ENCODE peak calls at places on chromosomes 7 and 10, in four cellular contexts. One of them, this sample, is unnamed.

GRCh38 chr10:104347295-104348045 is 6.2 kb upstream of the CFAP58 start:
- DNase-seq in fibroblast of lung: no peak
- DNase-seq in brain microvascular endothelial cell: no peak
- DNase-seq in osteoblast: no peak
- DNase-seq in this sample: no peak

GRCh38 chr10:70699659-70700174 is 27.4 kb downstream of the ADAMTS14 start:
- DNase-seq in fibroblast of lung: peak; percentile 11
- DNase-seq in brain microvascular endothelial cell: no peak
- DNase-seq in osteoblast: peak; percentile 63
- DNase-seq in this sample: peak; percentile 45

GRCh38 chr10:131573256-131574215 is 262.0 kb upstream of the TCERG1L start:
- DNase-seq in fibroblast of lung: no peak
- DNase-seq in brain microvascular endothelial cell: no peak
- DNase-seq in osteoblast: no peak
- DNase-seq in this sample: no peak

GRCh38 chr7:44078521-44078920 is 3.8 kb downstream of the POLM start:
- DNase-seq in fibroblast of lung: no peak
- DNase-seq in brain microvascular endothelial cell: no peak
- DNase-seq in osteoblast: peak; percentile 59
- DNase-seq in this sample: no peak

GRCh38 chr7:156592124-156592884 is 48.3 kb upstream of the RNF32 start:
- DNase-seq in fibroblast of lung: no peak
- DNase-seq in brain microvascular endothelial cell: no peak
- DNase-seq in osteoblast: no peak
- DNase-seq in this sample: no peak

GRCh38 chr7:87341441-87341840 is 4.0 kb upstream of the CROT start:
- DNase-seq in fibroblast of lung: no peak
- DNase-seq in brain microvascular endothelial cell: no peak
- DNase-seq in osteoblast: no peak
- DNase-seq in this sample: no peak

GRCh38 chr10:127826161-127826740 is 66.5 kb downstream of the CLRN3 start:
- DNase-seq in fibroblast of lung: no peak
- DNase-seq in brain microvascular endothelial cell: no peak
- DNase-seq in osteoblast: no peak
- DNase-seq in this sample: no peak

GRCh38 chr7:73904219-73905136 is 43.5 kb downstream of the TMEM270 start:
- DNase-seq in fibroblast of lung: peak; percentile 56
- DNase-seq in brain microvascular endothelial cell: no peak
- DNase-seq in osteoblast: peak; percentile 96
- DNase-seq in this sample: no peak

GRCh38 chr10:100736144-100736808 is 9.1 kb upstream of the PAX2 start:
- DNase-seq in fibroblast of lung: no peak
- DNase-seq in brain microvascular endothelial cell: no peak
- DNase-seq in osteoblast: peak; percentile 73
- DNase-seq in this sample: no peak

GRCh38 chr7:117124585-117125220 is 171.4 kb downstream of the ST7 start:
- DNase-seq in fibroblast of lung: peak; percentile 97
- DNase-seq in brain microvascular endothelial cell: peak; percentile 99
- DNase-seq in osteoblast: no peak
- DNase-seq in this sample: peak; percentile 37

GRCh38 chr7:43294080-43294630 is 181.7 kb downstream of the HECW1 start:
- DNase-seq in fibroblast of lung: peak; percentile 87
- DNase-seq in brain microvascular endothelial cell: peak; percentile 88
- DNase-seq in osteoblast: peak; percentile 76
- DNase-seq in this sample: peak; percentile 82

GRCh38 chr7:153470004-153470671 is 582.1 kb upstream of the DPP6 start:
- DNase-seq in fibroblast of lung: no peak
- DNase-seq in brain microvascular endothelial cell: no peak
- DNase-seq in osteoblast: no peak
- DNase-seq in this sample: no peak

GRCh38 chr10:100805543-100806355 is 60.4 kb downstream of the PAX2 start:
- DNase-seq in fibroblast of lung: no peak
- DNase-seq in brain microvascular endothelial cell: no peak
- DNase-seq in osteoblast: peak; percentile 76
- DNase-seq in this sample: no peak

GRCh38 chr7:93249749-93250148 is 17.6 kb downstream of the VPS50 start:
- DNase-seq in fibroblast of lung: peak; percentile 59
- DNase-seq in brain microvascular endothelial cell: peak; percentile 72
- DNase-seq in osteoblast: no peak
- DNase-seq in this sample: no peak

GRCh38 chr7:87003872-87004798 is 55.3 kb downstream of the ELAPOR2 start:
- DNase-seq in fibroblast of lung: peak; percentile 8
- DNase-seq in brain microvascular endothelial cell: no peak
- DNase-seq in osteoblast: no peak
- DNase-seq in this sample: no peak

GRCh38 chr10:7291487-7292113 is 119.2 kb downstream of the SFMBT2 start:
- DNase-seq in fibroblast of lung: peak; percentile 56
- DNase-seq in brain microvascular endothelial cell: no peak
- DNase-seq in osteoblast: no peak
- DNase-seq in this sample: no peak

GRCh38 chr10:108443636-108444035 is 1279.1 kb upstream of the SORCS1 start:
- DNase-seq in fibroblast of lung: no peak
- DNase-seq in brain microvascular endothelial cell: no peak
- DNase-seq in osteoblast: no peak
- DNase-seq in this sample: no peak

GRCh38 chr7:48710995-48711394 is 213.4 kb upstream of the CDC14C start:
- DNase-seq in fibroblast of lung: no peak
- DNase-seq in brain microvascular endothelial cell: no peak
- DNase-seq in osteoblast: no peak
- DNase-seq in this sample: no peak

GRCh38 chr7:48703446-48703845 is 220.9 kb upstream of the CDC14C start:
- DNase-seq in fibroblast of lung: no peak
- DNase-seq in brain microvascular endothelial cell: no peak
- DNase-seq in osteoblast: no peak
- DNase-seq in this sample: no peak

DNA sequence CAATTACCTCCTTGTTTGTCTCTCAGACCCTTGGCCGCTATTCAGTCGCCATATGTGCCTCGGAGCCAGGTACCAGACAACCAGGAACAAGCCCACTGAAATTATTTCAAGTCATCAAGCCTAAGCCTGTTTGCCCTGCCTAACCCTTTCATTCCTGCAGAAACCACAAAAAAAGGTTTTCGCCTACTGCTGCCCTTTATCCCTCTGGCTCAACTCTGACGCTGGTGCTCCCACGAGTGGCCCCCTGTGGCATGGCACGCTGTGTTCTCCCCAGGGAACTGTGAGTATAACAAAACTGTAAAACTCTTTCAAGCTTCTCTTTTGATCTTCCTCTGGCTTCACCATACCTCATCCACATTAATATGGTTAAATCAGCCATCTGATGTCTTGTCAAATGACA is 215.7 kb upstream of the CDC14C start:
- DNase-seq in fibroblast of lung: no peak
- DNase-seq in brain microvascular endothelial cell: no peak
- DNase-seq in osteoblast: no peak
- DNase-seq in this sample: peak; percentile 7
- TF ChIP-seq CTCF in fibroblast of lung: no peak
- TF ChIP-seq CTCF in brain microvascular endothelial cell: peak; percentile 15
- TF ChIP-seq CTCF in osteoblast: no peak
- TF ChIP-seq CTCF in this sample: no peak

GRCh38 chr10:80470266-80470665 is 16.2 kb downstream of the TSPAN14 start:
- DNase-seq in fibroblast of lung: no peak
- DNase-seq in brain microvascular endothelial cell: no peak
- DNase-seq in osteoblast: no peak
- DNase-seq in this sample: no peak

GRCh38 chr10:80465839-80466590 is 11.9 kb downstream of the TSPAN14 start:
- DNase-seq in fibroblast of lung: peak; percentile 30
- DNase-seq in brain microvascular endothelial cell: no peak
- DNase-seq in osteoblast: no peak
- DNase-seq in this sample: no peak

GRCh38 chr10:80468806-80469421 is 14.8 kb downstream of the TSPAN14 start:
- DNase-seq in fibroblast of lung: no peak
- DNase-seq in brain microvascular endothelial cell: no peak
- DNase-seq in osteoblast: no peak
- DNase-seq in this sample: no peak

GRCh38 chr10:80466724-80467326 is 12.7 kb downstream of the TSPAN14 start:
- DNase-seq in fibroblast of lung: no peak
- DNase-seq in brain microvascular endothelial cell: no peak
- DNase-seq in osteoblast: peak; percentile 30
- DNase-seq in this sample: no peak

GRCh38 chr10:80468002-80468401 is 13.9 kb downstream of the TSPAN14 start:
- DNase-seq in fibroblast of lung: no peak
- DNase-seq in brain microvascular endothelial cell: no peak
- DNase-seq in osteoblast: peak; percentile 69
- DNase-seq in this sample: no peak
- H3K27ac ChIP-seq in fibroblast of lung: no peak overlapping the region
- H3K27ac ChIP-seq in brain microvascular endothelial cell: no peak overlapping the region
- H3K27ac ChIP-seq in osteoblast: no peak overlapping the region
- H3K27ac ChIP-seq in this sample: peak overlapping the region; percentile 68

GRCh38 chr7:37433166-37433565 is 15.5 kb downstream of the ELMO1 start:
- DNase-seq in fibroblast of lung: no peak
- DNase-seq in brain microvascular endothelial cell: no peak
- DNase-seq in osteoblast: no peak
- DNase-seq in this sample: no peak
- TF ChIP-seq CTCF in fibroblast of lung: no peak
- TF ChIP-seq CTCF in brain microvascular endothelial cell: no peak
- TF ChIP-seq CTCF in osteoblast: no peak
- TF ChIP-seq CTCF in this sample: no peak

GRCh38 chr10:556971-557370 is 132.5 kb downstream of the DIP2C start:
- DNase-seq in fibroblast of lung: no peak
- DNase-seq in brain microvascular endothelial cell: no peak
- DNase-seq in osteoblast: peak; percentile 49
- DNase-seq in this sample: no peak
- H3K27ac ChIP-seq in fibroblast of lung: no peak overlapping the region
- H3K27ac ChIP-seq in brain microvascular endothelial cell: no peak overlapping the region
- H3K27ac ChIP-seq in osteoblast: no peak overlapping the region
- H3K27ac ChIP-seq in this sample: no peak overlapping the region

GRCh38 chr7:1843921-1844335 is 173.9 kb downstream of the ELFN1 start:
- DNase-seq in fibroblast of lung: no peak
- DNase-seq in brain microvascular endothelial cell: no peak
- DNase-seq in osteoblast: peak; percentile 75
- DNase-seq in this sample: no peak

GRCh38 chr7:1844336-1844955 is 174.4 kb downstream of the ELFN1 start:
- DNase-seq in fibroblast of lung: no peak
- DNase-seq in brain microvascular endothelial cell: no peak
- DNase-seq in osteoblast: peak; percentile 66
- DNase-seq in this sample: no peak

GRCh38 chr7:1844956-1845390 is 174.9 kb downstream of the ELFN1 start:
- DNase-seq in fibroblast of lung: no peak
- DNase-seq in brain microvascular endothelial cell: no peak
- DNase-seq in osteoblast: peak; percentile 70
- DNase-seq in this sample: no peak

GRCh38 chr7:1843271-1843861 is 173.3 kb downstream of the ELFN1 start:
- DNase-seq in fibroblast of lung: peak; percentile 6
- DNase-seq in brain microvascular endothelial cell: no peak
- DNase-seq in osteoblast: peak; percentile 85
- DNase-seq in this sample: no peak

DNA sequence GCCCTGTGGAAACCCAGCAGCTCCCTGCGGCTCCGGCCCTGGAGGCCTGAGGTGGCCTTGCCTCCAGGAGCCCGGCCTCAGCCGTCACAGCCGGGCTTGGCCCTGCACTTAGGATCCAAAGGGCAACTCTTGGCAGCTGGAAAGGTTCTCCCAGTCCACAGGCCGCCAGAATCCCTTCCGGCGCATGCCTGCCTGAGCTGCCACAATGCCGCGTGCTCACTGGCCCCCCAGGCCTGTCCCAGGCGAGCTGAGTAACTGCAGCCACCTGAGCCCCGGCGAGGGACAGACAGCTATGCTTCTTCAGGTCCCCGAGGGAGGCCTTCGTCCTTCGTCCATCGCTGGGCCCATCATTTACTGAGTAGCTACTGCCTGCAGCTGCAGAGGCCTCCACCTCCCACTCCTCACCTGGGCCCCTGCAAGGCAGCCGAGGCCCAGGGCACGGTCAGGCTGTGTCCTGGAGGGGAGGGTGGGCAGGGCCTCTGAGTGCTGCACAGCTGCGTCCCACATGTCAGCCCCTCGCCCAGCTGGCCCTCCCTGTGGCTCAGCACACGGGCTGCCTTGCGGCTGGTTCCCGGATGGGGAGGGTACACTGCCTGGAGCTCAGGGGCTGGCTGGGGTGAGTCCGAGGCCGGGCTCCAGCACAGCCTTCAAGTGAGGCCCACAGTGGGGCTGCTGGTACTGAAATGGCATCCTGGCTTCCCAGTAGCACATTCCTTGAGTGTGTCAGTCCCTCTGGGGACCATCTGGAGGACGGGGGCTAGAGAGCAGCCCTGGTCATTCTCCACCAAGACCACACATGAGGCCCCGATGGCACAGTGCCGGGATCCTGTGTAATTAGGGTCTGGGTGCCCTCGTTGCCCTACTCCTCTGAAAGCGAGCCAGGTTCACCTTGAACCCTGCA is 172.5 kb downstream of the ELFN1 start:
- DNase-seq in fibroblast of lung: no peak
- DNase-seq in brain microvascular endothelial cell: no peak
- DNase-seq in osteoblast: peak; percentile 73
- DNase-seq in this sample: no peak
- TF ChIP-seq CTCF in fibroblast of lung: no peak
- TF ChIP-seq CTCF in brain microvascular endothelial cell: no peak
- TF ChIP-seq CTCF in osteoblast: no peak
- TF ChIP-seq CTCF in this sample: no peak

DNA sequence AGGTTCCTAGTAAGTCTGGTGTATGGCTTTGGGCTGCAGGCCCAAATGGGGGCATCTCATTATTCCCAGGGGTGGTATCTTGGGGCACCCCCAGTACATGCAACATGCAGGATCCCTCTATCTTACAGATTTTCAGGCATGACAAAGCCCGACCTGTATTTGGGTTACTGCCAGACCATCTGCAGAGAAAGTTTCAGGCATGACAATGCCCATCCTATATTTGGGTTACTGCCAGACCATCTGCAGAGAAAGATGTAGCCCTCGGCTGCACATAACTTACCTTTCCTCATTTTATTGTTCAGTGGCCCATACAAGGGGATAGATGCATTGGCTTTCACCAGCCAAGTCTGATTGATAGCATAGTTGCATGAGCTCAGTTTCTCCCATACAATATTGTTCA is 112.2 kb upstream of the RAB18 start:
- DNase-seq in fibroblast of lung: no peak
- DNase-seq in brain microvascular endothelial cell: no peak
- DNase-seq in osteoblast: no peak
- DNase-seq in this sample: peak; percentile 34
- H3K27ac ChIP-seq in fibroblast of lung: no peak overlapping the region
- H3K27ac ChIP-seq in brain microvascular endothelial cell: no peak overlapping the region
- H3K27ac ChIP-seq in osteoblast: no peak overlapping the region
- H3K27ac ChIP-seq in this sample: peak overlapping the region; percentile 68

DNA sequence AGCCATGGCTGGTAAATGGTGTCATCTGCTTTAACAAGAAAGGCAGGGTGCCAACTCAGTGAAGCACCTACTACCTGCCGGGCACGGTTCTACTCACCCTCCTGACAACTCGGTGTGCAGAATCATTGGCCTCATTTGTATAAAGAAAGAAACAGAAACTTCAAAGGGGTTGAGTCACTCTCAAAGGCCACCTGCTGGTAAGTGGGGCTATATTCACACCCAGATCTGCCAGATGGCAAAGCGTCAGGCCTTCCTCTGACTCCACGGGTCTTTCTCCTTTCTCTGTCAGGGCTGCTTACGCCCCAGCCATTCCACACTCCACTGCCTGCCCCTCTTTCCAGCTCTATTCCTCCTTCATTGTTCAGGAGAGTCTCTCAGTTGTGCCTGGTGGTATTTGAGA is 309.2 kb downstream of the GFRA1 start:
- DNase-seq in fibroblast of lung: peak; percentile 42
- DNase-seq in brain microvascular endothelial cell: peak; percentile 34
- DNase-seq in osteoblast: no peak
- DNase-seq in this sample: no peak
- TF ChIP-seq CTCF in fibroblast of lung: no peak
- TF ChIP-seq CTCF in brain microvascular endothelial cell: peak; percentile 60
- TF ChIP-seq CTCF in osteoblast: peak; percentile 38
- TF ChIP-seq CTCF in this sample: no peak